ENCODE peak calls at places on chromosomes 3 and 15, in seven cellular contexts. G is tibial nerve; L is A549; W is CD8-positive, alpha-beta T cell; C is adrenal gland; Q is fibroblast of lung; H is brain microvascular endothelial cell. S is an unnamed sample.

GRCh38 chr3:194689493-194689901 is 3.8 kb downstream of the FAM43A start:
- DNase-seq in G (peak; percentile 11), L (no peak), W (peak; percentile 43), C (no peak), Q (peak; percentile 46), H (no peak), S (peak; percentile 79)

GRCh38 chr3:34198309-34198708 is 399.9 kb downstream of the PDCD6IP start:
- DNase-seq in G (no peak), L (no peak), W (no peak), C (no peak), Q (no peak), H (no peak), S (no peak)

GRCh38 chr15:69973102-69973714 is 124.5 kb downstream of the TLE3 start:
- DNase-seq in G (no peak), L (peak; percentile 50), W (peak; percentile 17), C (no peak), Q (peak; percentile 52), H (peak; percentile 36), S (peak; percentile 71)

GRCh38 chr3:63872135-63872924 is 8.7 kb downstream of the ATXN7 start:
- DNase-seq in G (no peak), L (no peak), W (no peak), C (no peak), Q (peak; percentile 94), H (peak; percentile 90), S (peak; percentile 83)

GRCh38 chr15:32676095-32676643 is 34.7 kb downstream of the SCG5 start:
- DNase-seq in G (no peak), L (no peak), W (no peak), C (no peak), Q (no peak), H (no peak), S (no peak)

GRCh38 chr3:138440137-138440536 is 5.7 kb downstream of the ESYT3 start:
- DNase-seq in G (no peak), L (no peak), W (no peak), C (no peak), Q (peak; percentile 64), H (no peak), S (no peak)

GRCh38 chr3:126257174-126257573 is 76.8 kb upstream of the ALDH1L1 start:
- DNase-seq in G (no peak), L (no peak), W (no peak), C (no peak), Q (no peak), H (no peak), S (no peak)

GRCh38 chr3:169939751-169940150 is 26.9 kb upstream of the SEC62 start:
- DNase-seq in G (no peak), L (no peak), W (no peak), C (no peak), Q (peak; percentile 15), H (no peak), S (no peak)

GRCh38 chr3:98188553-98188952 is 22.1 kb downstream of the OR5H15 start:
- DNase-seq in G (no peak), L (peak; percentile 7), W (no peak), C (no peak), Q (no peak), H (no peak), S (peak; percentile 15)

GRCh38 chr3:52860424-52860768 is 25.6 kb upstream of the MUSTN1 start:
- DNase-seq in G (no peak), L (no peak), W (no peak), C (no peak), Q (no peak), H (no peak), S (peak; percentile 60)

GRCh38 chr3:177452487-177452886 is 255.2 kb upstream of the TBL1XR1 start:
- DNase-seq in G (no peak), L (peak; percentile 18), W (no peak), C (no peak), Q (peak; percentile 96), H (peak; percentile 85), S (peak; percentile 97)

GRCh38 chr15:87764461-87765236 is 491.9 kb downstream of the NTRK3 start:
- DNase-seq in G (no peak), L (peak; percentile 17), W (no peak), C (no peak), Q (peak; percentile 91), H (peak; percentile 33), S (peak; percentile 61)

DNA sequence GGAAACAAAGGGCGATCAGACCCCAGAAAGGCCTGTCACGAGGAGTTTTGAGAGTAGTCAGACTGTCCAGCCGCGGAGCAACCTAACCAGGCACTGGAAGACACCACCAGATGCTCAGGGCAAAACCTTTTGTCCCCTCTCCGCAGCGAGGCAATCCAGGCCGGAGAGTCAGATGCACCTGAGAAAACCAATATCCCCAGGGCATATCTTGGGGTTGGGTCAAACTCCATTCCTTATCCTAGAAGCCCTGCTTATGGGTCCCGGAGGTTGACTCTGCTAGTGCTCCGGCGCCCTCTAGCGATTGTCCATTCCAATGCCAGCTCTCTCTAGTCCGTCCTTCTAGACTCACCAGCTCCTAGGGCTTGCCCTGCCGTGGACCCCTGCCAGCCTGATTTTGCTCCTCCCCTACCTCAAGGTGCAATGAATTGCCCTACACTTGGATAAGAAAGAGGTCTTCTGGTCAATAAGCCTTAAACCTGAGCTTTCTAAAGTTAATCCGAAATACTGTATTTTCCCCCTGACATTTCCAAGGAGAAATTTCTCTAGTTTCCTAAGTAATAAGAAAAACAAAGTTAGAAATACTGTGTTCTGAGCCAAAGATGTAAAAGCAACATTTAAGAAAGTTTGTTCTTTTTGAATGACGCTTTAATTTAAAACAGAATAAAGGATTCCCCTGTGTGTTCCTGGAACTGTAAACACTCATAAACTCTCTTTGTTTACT is 5.5 kb downstream of the CPNE4 start:
- DNase-seq in G (peak; percentile 83), L (peak; percentile 82), W (peak; percentile 44), C (peak; percentile 92), Q (peak; percentile 57), H (peak; percentile 80), S (peak; percentile 89)
- TF ChIP-seq CTCF in G (peak; percentile 61), L (peak; percentile 84), W (peak; percentile 33), C (peak; percentile 85), Q (peak; percentile 95), H (peak; percentile 96), S (peak; percentile 97)

GRCh38 chr15:65026756-65027155 is 2.7 kb downstream of the MTFMT start:
- DNase-seq in G (no peak), L (no peak), W (no peak), C (no peak), Q (no peak), H (no peak), S (no peak)

GRCh38 chr15:65020419-65020818 is 9.0 kb downstream of the MTFMT start:
- DNase-seq in G (no peak), L (no peak), W (no peak), C (no peak), Q (no peak), H (no peak), S (no peak)

GRCh38 chr15:65021475-65021874 is 8.0 kb downstream of the MTFMT start:
- DNase-seq in G (no peak), L (no peak), W (no peak), C (no peak), Q (no peak), H (no peak), S (no peak)
- H3K4me3 ChIP-seq in G (no peak overlapping the region), L (no peak overlapping the region), W (no peak overlapping the region), C (no peak overlapping the region), Q (no peak overlapping the region), H (no peak overlapping the region), S (no peak overlapping the region)

GRCh38 chr3:29349049-29349448 is 68.2 kb downstream of the RBMS3 start:
- DNase-seq in G (no peak), L (no peak), W (no peak), C (no peak), Q (no peak), H (no peak), S (no peak)
- TF ChIP-seq CTCF in G (no peak), L (no peak), W (no peak), C (no peak), Q (no peak), H (no peak), S (no peak)

GRCh38 chr3:47156418-47156817 is 7.5 kb downstream of the SETD2 start:
- DNase-seq in G (no peak), L (no peak), W (no peak), C (no peak), Q (no peak), H (no peak), S (peak; percentile 7)

GRCh38 chr3:47161983-47162694 is 1.8 kb downstream of the SETD2 start:
- DNase-seq in G (no peak), L (no peak), W (no peak), C (no peak), Q (no peak), H (no peak), S (peak; percentile 5)

GRCh38 chr3:47159153-47159552 is 4.8 kb downstream of the SETD2 start:
- DNase-seq in G (no peak), L (no peak), W (no peak), C (no peak), Q (no peak), H (no peak), S (no peak)

GRCh38 chr3:47159820-47160219 is 4.1 kb downstream of the SETD2 start:
- DNase-seq in G (no peak), L (no peak), W (no peak), C (no peak), Q (no peak), H (no peak), S (no peak)

GRCh38 chr3:47158208-47158607 is 5.7 kb downstream of the SETD2 start:
- DNase-seq in G (no peak), L (no peak), W (no peak), C (no peak), Q (no peak), H (no peak), S (no peak)
- H3K4me3 ChIP-seq in G (no peak overlapping the region), L (no peak overlapping the region), W (no peak overlapping the region), C (no peak overlapping the region), Q (no peak overlapping the region), H (no peak overlapping the region), S (no peak overlapping the region)

DNA sequence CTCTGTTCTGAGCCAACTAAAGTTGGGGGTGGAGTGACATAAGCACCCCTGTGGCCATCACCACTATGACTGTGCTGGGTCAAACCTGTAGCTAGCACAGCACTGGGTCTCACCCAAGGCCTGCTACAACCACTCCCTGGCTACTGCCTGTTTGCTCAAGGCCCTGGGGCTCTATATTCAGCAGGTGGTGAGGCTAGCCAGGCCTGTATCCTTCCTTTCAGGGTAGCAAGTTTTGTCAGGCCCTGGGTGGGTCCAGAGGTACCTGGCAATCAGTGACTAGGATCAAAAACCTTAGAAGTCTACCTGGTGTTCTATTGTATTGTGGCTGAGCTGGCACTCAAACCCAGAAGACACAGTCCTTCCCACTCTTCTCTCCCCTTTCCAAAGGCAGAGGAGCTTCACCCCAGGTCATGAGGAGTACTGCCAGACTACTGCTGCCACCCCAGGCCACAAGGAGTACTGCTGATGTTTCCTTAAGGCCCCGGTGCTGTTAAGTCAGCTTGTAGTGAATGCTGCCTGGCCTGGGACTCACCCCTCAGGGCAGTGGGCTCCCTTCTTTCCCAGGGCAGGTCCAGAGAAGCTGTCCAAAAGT is 170.8 kb downstream of the IGSF11 start:
- DNase-seq in G (no peak), L (peak; percentile 58), W (no peak), C (no peak), Q (no peak), H (no peak), S (no peak)
- TF ChIP-seq CTCF in G (no peak), L (peak; percentile 20), W (no peak), C (no peak), Q (no peak), H (no peak), S (no peak)

S was measured in choroid plexus epithelial cell.